ENCODE peak calls at places on chromosomes 12 and 14, in six cellular contexts. F, R, C, H, E and V are unnamed samples.

GRCh38 chr14:28766505-28767238 is at the start of gene FOXG1:
- DNase-seq in C (no peak), F (no peak), R (no peak), H (no peak), E (no peak), V (peak; percentile 58)

GRCh38 chr12:71721781-71722511 is 32.7 kb upstream of the RAB21 start:
- DNase-seq in R (no peak), E (no peak), C (no peak), F (no peak), H (no peak), V (no peak)

GRCh38 chr14:83473846-83474245 is 1940.2 kb upstream of the SEL1L start:
- DNase-seq in E (no peak), R (no peak), H (no peak), C (no peak), F (no peak), V (peak; percentile 2)

GRCh38 chr12:91633734-91634357 is 451.2 kb upstream of the DCN start:
- DNase-seq in E (no peak), H (no peak), F (no peak), R (no peak), C (no peak), V (no peak)

GRCh38 chr12:114836609-114837008 is 152.6 kb upstream of the TBX3 start:
- DNase-seq in H (no peak), R (no peak), E (no peak), F (no peak), C (no peak), V (no peak)

GRCh38 chr14:103000291-103000921 is 56.9 kb downstream of the CDC42BPB start:
- DNase-seq in F (no peak), E (no peak), R (no peak), H (no peak), C (no peak), V (no peak)

GRCh38 chr12:25859976-25860375 is 98.5 kb upstream of the RASSF8 start:
- DNase-seq in E (no peak), R (no peak), H (no peak), F (no peak), C (no peak), V (no peak)

GRCh38 chr14:102217987-102218421 is 78.3 kb downstream of the WDR20 start:
- DNase-seq in C (no peak), F (no peak), E (no peak), R (no peak), H (no peak), V (no peak)

GRCh38 chr12:39378346-39378745 is 64.6 kb downstream of the KIF21A start:
- DNase-seq in C (no peak), E (no peak), F (no peak), H (no peak), R (no peak), V (no peak)

GRCh38 chr12:642633-643477 is 20.4 kb downstream of the NINJ2 start:
- DNase-seq in C (peak; percentile 85), H (peak; percentile 56), E (peak; percentile 74), F (peak; percentile 70), R (no peak), V (no peak)

GRCh38 chr12:65952737-65953209 is 128.5 kb downstream of the HMGA2 start:
- DNase-seq in F (no peak), C (peak; percentile 3), R (no peak), H (no peak), E (no peak), V (no peak)

GRCh38 chr14:102805454-102805891 is 28.2 kb downstream of the TRAF3 start:
- DNase-seq in F (no peak), R (no peak), C (peak; percentile 73), H (no peak), E (no peak), V (no peak)

GRCh38 chr12:51218607-51219161 is 822 bp upstream of the POU6F1 start:
- DNase-seq in C (peak; percentile 18), R (no peak), E (peak; percentile 62), H (no peak), F (no peak), V (peak; percentile 55)

GRCh38 chr12:6267007-6267721 is 43.3 kb upstream of the PLEKHG6 start:
- DNase-seq in E (no peak), C (peak; percentile 78), F (no peak), R (no peak), H (peak; percentile 15), V (peak; percentile 20)

GRCh38 chr12:69510176-69510827 is 40.1 kb downstream of the FRS2 start:
- DNase-seq in F (no peak), E (no peak), R (no peak), H (no peak), C (no peak), V (no peak)

GRCh38 chr12:46475972-46476645 is 103.5 kb upstream of the SLC38A2 start:
- DNase-seq in H (no peak), E (no peak), C (no peak), R (no peak), F (no peak), V (no peak)

GRCh38 chr12:112503521-112503920 is 84.8 kb downstream of the PTPN11 start:
- DNase-seq in E (no peak), R (no peak), C (no peak), F (no peak), H (no peak), V (no peak)

GRCh38 chr12:105278043-105278697 is 42.2 kb upstream of the APPL2 start:
- DNase-seq in C (no peak), H (no peak), F (no peak), E (no peak), R (no peak), V (peak; percentile 12)

GRCh38 chr14:22472935-22473854 is 115.8 kb downstream of the DAD1 start:
- DNase-seq in F (peak; percentile 76), E (peak; percentile 24), R (no peak), C (no peak), H (peak; percentile 63), V (no peak)

GRCh38 chr14:104142136-104143041 is 4.0 kb downstream of the KIF26A start:
- DNase-seq in E (peak; percentile 4), C (no peak), H (no peak), R (no peak), F (no peak), V (no peak)

GRCh38 chr14:22200977-22201605 is 387.9 kb downstream of the DAD1 start:
- DNase-seq in H (no peak), F (peak; percentile 45), E (no peak), C (no peak), R (no peak), V (no peak)

GRCh38 chr12:25715147-25715546 is 162.1 kb upstream of the LMNTD1 start:
- DNase-seq in F (no peak), E (no peak), R (no peak), C (no peak), H (no peak), V (no peak)

GRCh38 chr12:6392499-6392898 is 8.5 kb downstream of the LTBR start:
- DNase-seq in C (no peak), R (no peak), F (no peak), E (no peak), H (no peak), V (no peak)

GRCh38 chr12:49187184-49187583 is 1.7 kb downstream of the TUBA1A start:
- DNase-seq in E (no peak), C (no peak), F (peak; percentile 100), H (no peak), R (peak; percentile 36), V (peak; percentile 65)

GRCh38 chr12:14443531-14443930 is 78.0 kb downstream of the ATF7IP start:
- DNase-seq in H (no peak), R (peak; percentile 3), E (no peak), C (no peak), F (no peak), V (no peak)

GRCh38 chr12:90280564-90281058 is 572.0 kb upstream of the ATP2B1 start:
- DNase-seq in E (no peak), F (no peak), H (peak; percentile 49), R (no peak), C (peak; percentile 31), V (no peak)

GRCh38 chr12:64790166-64790565 is 31.0 kb upstream of the GNS start:
- DNase-seq in R (no peak), C (no peak), F (no peak), E (no peak), H (no peak), V (no peak)

GRCh38 chr14:56143025-56143424 is 24.8 kb downstream of the PELI2 start:
- DNase-seq in H (no peak), F (no peak), C (no peak), E (no peak), R (no peak), V (no peak)